ENCODE peak calls at places on chromosomes 3 and 15, in seven cellular contexts. K is HFF-Myc, P is choroid plexus epithelial cell, R is thoracic aorta, Q is stomach, L is uterus, V is NB4. E is an unnamed sample.

GRCh38 chr15:91021516-91022074 is 799 bp downstream of the VPS33B start:
- DNase-seq in K (no peak), P (peak), R (no peak), Q (no peak), L (no peak), V (no peak), E (peak)

GRCh38 chr15:32688151-32688639 is 29.6 kb upstream of the GREM1 start:
- DNase-seq in K (no peak), P (peak), R (no peak), Q (peak), L (no peak), V (no peak), E (no peak)

GRCh38 chr3:41041457-41041856 is 157.8 kb upstream of the CTNNB1 start:
- DNase-seq in K (no peak), P (no peak), R (no peak), Q (no peak), L (no peak), V (no peak), E (no peak)

GRCh38 chr15:43775411-43775965 is 1.3 kb downstream of the ELL3 start:
- DNase-seq in K (peak), P (no peak), R (no peak), Q (peak), L (peak), V (peak), E (no peak)

GRCh38 chr3:61616586-61616985 is 55.2 kb downstream of the PTPRG start:
- DNase-seq in K (no peak), P (no peak), R (no peak), Q (no peak), L (no peak), V (no peak), E (no peak)

GRCh38 chr3:46280105-46280797 is 38.0 kb downstream of the CCR3 start:
- DNase-seq in K (no peak), P (peak), R (no peak), Q (no peak), L (no peak), V (no peak), E (peak)

GRCh38 chr3:171772427-171773056 is 37.7 kb downstream of the PLD1 start:
- DNase-seq in K (peak), P (peak), R (no peak), Q (peak), L (peak), V (peak), E (peak)

GRCh38 chr3:67327582-67327981 is 326.8 kb downstream of the SUCLG2 start:
- DNase-seq in K (no peak), P (no peak), R (no peak), Q (no peak), L (no peak), V (no peak), E (no peak)

GRCh38 chr3:176650478-176650877 is 546.8 kb downstream of the TBL1XR1 start:
- DNase-seq in K (no peak), P (peak), R (no peak), Q (no peak), L (no peak), V (peak), E (peak)

GRCh38 chr3:52385157-52385556 is 59.7 kb downstream of the SEMA3G start:
- DNase-seq in K (no peak), P (peak), R (no peak), Q (no peak), L (no peak), V (peak), E (peak)

GRCh38 chr3:169865176-169865800 is 4.4 kb downstream of the LRRC31 start:
- DNase-seq in K (no peak), P (no peak), R (no peak), Q (no peak), L (no peak), V (peak), E (no peak)

GRCh38 chr3:42025388-42026138 is 63.7 kb upstream of the ULK4 start:
- DNase-seq in K (peak), P (peak), R (peak), Q (peak), L (peak), V (peak), E (peak)

GRCh38 chr3:184096811-184097378 is at the start of gene HTR3E:
- DNase-seq in K (no peak), P (no peak), R (no peak), Q (no peak), L (no peak), V (no peak), E (no peak)

GRCh38 chr3:122077293-122078234 is 22.4 kb downstream of the CD86 start:
- DNase-seq in K (no peak), P (no peak), R (no peak), Q (no peak), L (no peak), V (peak), E (no peak)

GRCh38 chr3:114623420-114624046 is 329.7 kb downstream of the TIGIT start:
- DNase-seq in K (no peak), P (peak), R (no peak), Q (no peak), L (no peak), V (no peak), E (peak)

GRCh38 chr3:36991147-36991546 is 1.8 kb downstream of the EPM2AIP1 start:
- DNase-seq in K (no peak), P (no peak), R (no peak), Q (no peak), L (no peak), V (no peak), E (no peak)

GRCh38 chr3:132001036-132001435 is 33.8 kb downstream of the CPNE4 start:
- DNase-seq in K (no peak), P (no peak), R (no peak), Q (no peak), L (no peak), V (no peak), E (peak)

GRCh38 chr3:109887293-109887692 is 549.9 kb upstream of the DPPA4 start:
- DNase-seq in K (no peak), P (no peak), R (no peak), Q (no peak), L (no peak), V (no peak), E (no peak)

GRCh38 chr3:50671331-50671730 is 3.4 kb upstream of the DOCK3 start:
- DNase-seq in K (peak), P (peak), R (no peak), Q (no peak), L (no peak), V (peak), E (peak)

GRCh38 chr3:106193876-106194275 is 325.1 kb upstream of the CBLB start:
- DNase-seq in K (no peak), P (peak), R (no peak), Q (no peak), L (no peak), V (no peak), E (peak)

GRCh38 chr3:122392868-122393844 is 9.2 kb downstream of the FAM162A start:
- DNase-seq in K (no peak), P (peak), R (no peak), Q (no peak), L (no peak), V (peak), E (no peak)

GRCh38 chr3:140568842-140569520 is 108.9 kb upstream of the TRIM42 start:
- DNase-seq in K (no peak), P (peak), R (no peak), Q (peak), L (no peak), V (no peak), E (no peak)

GRCh38 chr3:120435621-120436020 is 15.2 kb downstream of the FSTL1 start:
- DNase-seq in K (no peak), P (peak), R (no peak), Q (no peak), L (no peak), V (no peak), E (peak)

GRCh38 chr3:177816667-177817208 is 619.5 kb upstream of the TBL1XR1 start:
- DNase-seq in K (no peak), P (peak), R (no peak), Q (no peak), L (no peak), V (peak), E (peak)

GRCh38 chr15:95684126-95684525 is 646.4 kb upstream of the NR2F2 start:
- DNase-seq in K (no peak), P (peak), R (no peak), Q (no peak), L (no peak), V (no peak), E (no peak)

GRCh38 chr15:75840659-75841058 is 2.6 kb upstream of the UBE2Q2 start:
- DNase-seq in K (peak), P (peak), R (no peak), Q (no peak), L (peak), V (no peak), E (peak)

GRCh38 chr3:177673105-177673804 is 476.0 kb upstream of the TBL1XR1 start:
- DNase-seq in K (peak), P (peak), R (no peak), Q (no peak), L (no peak), V (peak), E (peak)

GRCh38 chr15:32718082-32718821 is 448 bp downstream of the GREM1 start:
- DNase-seq in K (no peak), P (peak), R (no peak), Q (no peak), L (no peak), V (no peak), E (no peak)

GRCh38 chr3:115341208-115341607 is 194.1 kb upstream of the ZBTB20 start:
- DNase-seq in K (peak), P (peak), R (no peak), Q (no peak), L (no peak), V (peak), E (peak)

GRCh38 chr15:42101861-42102260 is 7.5 kb upstream of the PLA2G4D start:
- DNase-seq in K (no peak), P (peak), R (no peak), Q (no peak), L (no peak), V (no peak), E (no peak)

GRCh38 chr3:62332771-62333381 is 40.5 kb downstream of the FEZF2 start:
- DNase-seq in K (peak), P (peak), R (no peak), Q (no peak), L (no peak), V (peak), E (peak)

GRCh38 chr15:73965094-73965729 is 26.9 kb downstream of the STOML1 start:
- DNase-seq in K (no peak), P (no peak), R (no peak), Q (no peak), L (no peak), V (no peak), E (no peak)
- H3K4me3 ChIP-seq in K (no peak), P (no peak), R (peak), Q (no peak), L (no peak), V (no peak), E (no peak)

DNA sequence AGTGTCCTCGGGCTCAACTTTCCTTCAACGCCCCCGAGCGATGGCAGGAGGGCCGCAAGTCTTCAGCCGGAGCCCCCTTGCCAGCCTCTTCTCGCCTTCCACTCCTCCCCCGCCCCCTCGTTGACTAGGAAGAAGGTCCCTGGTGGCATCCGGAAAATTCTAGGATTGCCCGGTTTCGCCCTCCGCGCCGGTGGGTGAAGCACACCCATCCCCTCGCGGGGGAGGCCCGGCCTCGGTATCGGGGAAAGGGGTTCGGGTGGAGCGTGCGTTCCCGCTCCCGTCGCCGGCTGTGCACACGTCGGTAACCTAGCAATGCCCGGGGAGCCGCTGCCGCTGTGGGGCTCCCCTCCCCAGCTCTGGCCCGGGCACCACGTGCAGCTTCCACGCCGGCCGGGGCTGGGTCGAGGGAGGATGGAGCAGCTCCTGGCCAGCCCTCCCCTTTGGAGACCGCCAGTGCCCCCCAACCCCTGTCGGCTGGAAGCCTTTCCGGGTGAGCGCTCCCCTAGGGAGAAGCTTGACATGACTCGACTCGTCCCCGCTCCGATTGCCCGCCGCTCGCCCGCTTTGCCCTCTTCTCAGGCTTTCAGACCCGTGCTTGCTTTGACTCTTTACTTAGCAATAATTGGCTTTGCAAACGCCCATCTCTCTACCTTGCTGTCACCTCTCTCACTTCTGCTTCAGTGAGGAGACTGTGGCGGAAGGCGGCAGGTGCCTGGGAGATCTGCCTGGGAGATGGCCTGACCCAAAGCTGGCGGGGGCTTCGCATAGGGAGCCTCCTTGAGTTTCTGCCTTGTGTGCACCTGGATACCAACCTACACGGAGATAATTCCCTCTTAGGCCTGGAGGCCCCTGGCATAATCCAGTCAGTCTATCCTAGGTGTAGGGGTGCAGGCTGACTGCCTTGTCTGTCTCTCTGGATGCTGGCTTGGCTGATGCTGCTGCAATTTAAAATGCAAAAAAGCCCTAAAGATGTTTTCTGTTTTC is 1.4 kb downstream of the CACNA1D start:
- DNase-seq in K (no peak), P (no peak), R (no peak), Q (peak), L (no peak), V (no peak), E (no peak)
- H3K4me3 ChIP-seq in K (no peak), P (no peak), R (peak), Q (peak), L (peak), V (no peak), E (peak)

DNA sequence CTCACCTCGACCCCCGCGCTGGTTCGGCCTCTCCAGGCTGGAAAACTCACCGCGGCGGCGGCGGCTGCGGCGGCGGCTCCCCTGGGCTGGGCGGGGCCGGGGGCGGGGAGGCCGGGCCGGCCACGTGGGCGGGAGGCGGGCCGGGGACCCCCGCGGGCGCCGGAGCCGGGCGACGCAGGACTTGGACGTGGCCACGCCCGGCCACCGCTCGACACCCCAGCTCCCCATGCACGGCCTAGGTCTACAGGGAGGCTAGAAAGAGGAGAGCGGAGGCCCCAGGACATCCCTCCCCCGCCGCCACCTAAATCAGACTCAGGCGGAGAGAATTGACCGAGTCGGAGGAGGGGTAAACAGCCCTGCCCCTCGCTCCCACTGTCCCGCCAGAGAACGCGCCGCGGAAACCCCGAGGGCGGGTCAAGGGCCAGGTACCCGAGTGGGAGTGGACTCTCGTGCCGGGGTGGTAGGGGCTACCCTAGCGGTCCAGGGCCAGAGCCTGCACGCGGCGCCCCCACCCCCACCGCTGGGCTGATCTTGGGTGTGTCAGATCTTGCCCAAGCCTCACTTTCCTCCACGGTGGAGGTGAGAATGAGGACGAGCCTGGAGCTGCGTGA is 18.9 kb downstream of the SPATA12 start:
- DNase-seq in K (no peak), P (peak), R (no peak), Q (peak), L (peak), V (peak), E (peak)
- H3K4me3 ChIP-seq in K (peak), P (peak), R (peak), Q (peak), L (peak), V (peak), E (peak)

GRCh38 chr3:119311191-119311925 is 17.2 kb downstream of the ARHGAP31 start:
- DNase-seq in K (no peak), P (peak), R (no peak), Q (no peak), L (no peak), V (peak), E (peak)

GRCh38 chr3:119308355-119308754 is 14.2 kb downstream of the ARHGAP31 start:
- DNase-seq in K (no peak), P (no peak), R (no peak), Q (no peak), L (no peak), V (no peak), E (no peak)

GRCh38 chr3:119313461-119313860 is 19.3 kb downstream of the ARHGAP31 start:
- DNase-seq in K (no peak), P (no peak), R (no peak), Q (no peak), L (no peak), V (no peak), E (no peak)

GRCh38 chr3:119310052-119310451 is 15.9 kb downstream of the ARHGAP31 start:
- DNase-seq in K (peak), P (peak), R (no peak), Q (no peak), L (no peak), V (peak), E (peak)

DNA sequence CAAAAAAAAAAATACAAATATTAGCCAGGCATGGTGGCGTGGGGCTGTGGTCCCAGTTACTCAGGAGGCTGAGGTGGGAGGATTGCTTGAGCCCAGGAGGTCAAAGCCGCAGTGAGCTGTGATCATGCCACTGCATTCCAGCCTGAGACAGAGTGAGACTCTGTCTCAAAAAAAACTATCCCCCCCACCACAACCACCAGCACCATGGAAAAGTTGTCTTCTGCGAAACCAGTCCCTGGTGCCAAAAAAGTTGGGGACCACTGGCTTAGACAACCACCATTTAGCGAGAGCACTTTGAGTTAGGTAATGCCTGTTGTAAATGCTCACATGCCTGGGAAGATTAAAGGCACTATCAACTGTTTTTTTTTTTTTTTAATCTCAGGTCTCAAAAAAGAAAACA is 15.4 kb downstream of the ARHGAP31 start:
- DNase-seq in K (no peak), P (no peak), R (no peak), Q (no peak), L (no peak), V (no peak), E (no peak)
- H3K4me3 ChIP-seq in K (no peak), P (no peak), R (no peak), Q (no peak), L (no peak), V (no peak), E (no peak)

GRCh38 chr15:60949034-60949977 is 279.8 kb downstream of the RORA start:
- DNase-seq in K (no peak), P (peak), R (no peak), Q (no peak), L (no peak), V (no peak), E (peak)

GRCh38 chr15:60941448-60941847 is 287.7 kb downstream of the RORA start:
- DNase-seq in K (no peak), P (peak), R (no peak), Q (no peak), L (no peak), V (no peak), E (peak)

DNA sequence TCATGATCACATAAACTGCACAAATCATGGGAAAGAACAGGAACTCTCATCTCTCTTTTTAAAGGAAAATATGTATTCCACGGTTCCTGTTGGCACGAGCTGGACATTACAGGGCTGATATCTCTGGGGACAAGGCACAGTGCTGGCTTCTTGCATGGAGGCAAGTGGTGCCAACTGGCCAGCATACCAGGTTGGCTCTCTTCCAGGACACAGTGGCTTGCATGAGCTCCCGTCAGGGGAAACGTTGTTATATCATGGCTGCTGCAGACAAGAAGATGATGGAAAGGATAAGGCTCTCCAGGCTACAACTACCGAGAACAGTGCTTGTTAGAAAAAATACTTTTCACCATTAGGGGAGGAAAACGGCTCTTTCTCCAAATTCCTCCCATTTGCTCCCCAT is 283.9 kb downstream of the RORA start:
- DNase-seq in K (no peak), P (no peak), R (peak), Q (peak), L (peak), V (no peak), E (no peak)
- H3K4me3 ChIP-seq in K (no peak), P (no peak), R (peak), Q (no peak), L (no peak), V (no peak), E (no peak)

GRCh38 chr3:49171775-49172500 is 540 bp downstream of the KLHDC8B start:
- DNase-seq in K (no peak), P (no peak), R (no peak), Q (no peak), L (no peak), V (no peak), E (no peak)
- H3K4me3 ChIP-seq in K (peak), P (peak), R (peak), Q (peak), L (peak), V (peak), E (peak)

GRCh38 chr3:64046527-64046926 is 23.2 kb upstream of the PSMD6 start:
- DNase-seq in K (no peak), P (no peak), R (no peak), Q (no peak), L (no peak), V (no peak), E (no peak)

GRCh38 chr3:64048631-64049061 is 25.4 kb upstream of the PSMD6 start:
- DNase-seq in K (peak), P (peak), R (no peak), Q (no peak), L (no peak), V (peak), E (peak)

GRCh38 chr3:64049136-64049535 is 25.8 kb upstream of the PSMD6 start:
- DNase-seq in K (no peak), P (peak), R (no peak), Q (no peak), L (no peak), V (no peak), E (peak)

GRCh38 chr3:64047214-64047613 is 23.9 kb upstream of the PSMD6 start:
- DNase-seq in K (no peak), P (no peak), R (no peak), Q (no peak), L (no peak), V (no peak), E (no peak)

GRCh38 chr3:64047806-64048205 is 24.5 kb upstream of the PSMD6 start:
- DNase-seq in K (no peak), P (no peak), R (no peak), Q (no peak), L (no peak), V (no peak), E (no peak)
- H3K4me3 ChIP-seq in K (no peak), P (no peak), R (no peak), Q (no peak), L (no peak), V (no peak), E (no peak)

E was measured in foreskin fibroblast.